ENCODE peak calls at places on chromosomes 12 and 14, in five cellular contexts. One of them, this sample, is unnamed.

GRCh38 chr12:8087666-8088065 is 5.6 kb downstream of the NECAP1 start:
- DNase-seq in Caco-2: no peak
- DNase-seq in mesothelial cell of epicardium: no peak
- DNase-seq in lower lobe of right lung: no peak
- DNase-seq in glutamatergic neuron: no peak
- DNase-seq in this sample: no peak

GRCh38 chr14:104375551-104376201 is 203.9 kb upstream of the C14orf180 start:
- DNase-seq in lower lobe of right lung: no peak
- DNase-seq in mesothelial cell of epicardium: no peak
- DNase-seq in glutamatergic neuron: no peak
- DNase-seq in Caco-2: no peak
- DNase-seq in this sample: no peak

GRCh38 chr14:104086210-104086660 is 735 bp downstream of the ASPG start:
- DNase-seq in glutamatergic neuron: no peak
- DNase-seq in lower lobe of right lung: peak; percentile 48
- DNase-seq in mesothelial cell of epicardium: no peak
- DNase-seq in Caco-2: no peak
- DNase-seq in this sample: no peak

GRCh38 chr14:49972199-49972671 is 79.4 kb downstream of the ARF6 start:
- DNase-seq in lower lobe of right lung: no peak
- DNase-seq in glutamatergic neuron: no peak
- DNase-seq in Caco-2: no peak
- DNase-seq in mesothelial cell of epicardium: no peak
- DNase-seq in this sample: no peak

GRCh38 chr14:81172881-81173280 is 47.9 kb downstream of the GTF2A1 start:
- DNase-seq in Caco-2: no peak
- DNase-seq in mesothelial cell of epicardium: no peak
- DNase-seq in lower lobe of right lung: no peak
- DNase-seq in glutamatergic neuron: no peak
- DNase-seq in this sample: no peak

GRCh38 chr12:120093592-120094355 is 22.8 kb downstream of the RAB35 start:
- DNase-seq in lower lobe of right lung: no peak
- DNase-seq in Caco-2: no peak
- DNase-seq in glutamatergic neuron: peak; percentile 87
- DNase-seq in mesothelial cell of epicardium: no peak
- DNase-seq in this sample: no peak

GRCh38 chr12:85951823-85952222 is 77.7 kb downstream of the NTS start:
- DNase-seq in Caco-2: peak; percentile 5
- DNase-seq in lower lobe of right lung: no peak
- DNase-seq in glutamatergic neuron: no peak
- DNase-seq in mesothelial cell of epicardium: no peak
- DNase-seq in this sample: no peak

GRCh38 chr12:113244015-113244983 is 23.0 kb downstream of the TPCN1 start:
- DNase-seq in lower lobe of right lung: peak; percentile 70
- DNase-seq in glutamatergic neuron: no peak
- DNase-seq in mesothelial cell of epicardium: no peak
- DNase-seq in Caco-2: no peak
- DNase-seq in this sample: no peak

GRCh38 chr12:80756875-80757274 is 40.2 kb downstream of the MYF5 start:
- DNase-seq in glutamatergic neuron: no peak
- DNase-seq in lower lobe of right lung: no peak
- DNase-seq in mesothelial cell of epicardium: no peak
- DNase-seq in Caco-2: no peak
- DNase-seq in this sample: no peak

GRCh38 chr12:72272731-72273498 is 745 bp downstream of the TRHDE start:
- DNase-seq in lower lobe of right lung: peak; percentile 56
- DNase-seq in mesothelial cell of epicardium: peak; percentile 19
- DNase-seq in Caco-2: no peak
- DNase-seq in glutamatergic neuron: peak; percentile 62
- DNase-seq in this sample: no peak

This sample was measured in NCI-H1930.